ENCODE peak calls at places on chromosomes 4 and X, in four cellular contexts. D, F, B and I are unnamed samples.

GRCh38 chr4:7168106-7168505 is 24.2 kb upstream of the SORCS2 start:
- DNase-seq in D (no peak), F (no peak), B (no peak), I (no peak)

GRCh38 chr4:3709061-3709845 is 56.9 kb upstream of the ADRA2C start:
- DNase-seq in D (no peak), F (no peak), B (no peak), I (peak)

GRCh38 chrX:103404225-103405008 is 28.1 kb downstream of the BEX3 start:
- DNase-seq in D (peak), F (peak), B (peak), I (peak)

GRCh38 chrX:50100188-50100587 is 100.6 kb downstream of the AKAP4 start:
- DNase-seq in D (no peak), F (no peak), B (no peak), I (no peak)

GRCh38 chrX:130994671-130995070 is 63.5 kb upstream of the ARHGAP36 start:
- DNase-seq in D (no peak), F (no peak), B (peak), I (no peak)

GRCh38 chr4:11912886-11913285 is 484.2 kb upstream of the HS3ST1 start:
- DNase-seq in D (no peak), F (no peak), B (peak), I (no peak)

GRCh38 chrX:9278475-9279270 is 186.2 kb upstream of the TBL1X start:
- DNase-seq in D (no peak), F (no peak), B (peak), I (no peak)

GRCh38 chr4:48898733-48899431 is 7.7 kb downstream of the OCIAD2 start:
- DNase-seq in D (no peak), F (no peak), B (peak), I (no peak)